ENCODE peak calls at places on chromosomes 5 and 9, in five cellular contexts. E, I, Y, F and W are unnamed samples.

GRCh38 chr9:128902351-128903078 is 18.3 kb upstream of the PHYHD1 start:
- DNase-seq in I (no peak), E (no peak), Y (no peak), F (no peak), W (no peak)

GRCh38 chr5:93336330-93337110 is 244.5 kb downstream of the NR2F1-AS1 start:
- DNase-seq in I (no peak), E (no peak), Y (no peak), F (no peak), W (no peak)

GRCh38 chr5:74127377-74128338 is 501.7 kb downstream of the ARHGEF28 start:
- DNase-seq in E (no peak), Y (peak), F (no peak), I (no peak), W (no peak)

GRCh38 chr9:116002624-116003023 is 151.0 kb upstream of the PAPPA start:
- DNase-seq in F (no peak), E (no peak), Y (no peak), I (no peak), W (no peak)

GRCh38 chr9:122095010-122095767 is 2.1 kb upstream of the TTLL11 start:
- DNase-seq in E (peak), Y (peak), F (no peak), I (peak), W (peak)

GRCh38 chr5:124342027-124342471 is 404.4 kb downstream of the ZNF608 start:
- DNase-seq in Y (no peak), I (no peak), E (peak), F (no peak), W (no peak)

GRCh38 chr5:16456103-16456832 is 9.3 kb downstream of the ZNF622 start:
- DNase-seq in E (peak), I (peak), F (no peak), Y (peak), W (no peak)

GRCh38 chr9:93005876-93006275 is 52.6 kb upstream of the SUSD3 start:
- DNase-seq in E (no peak), F (no peak), I (no peak), Y (no peak), W (no peak)

GRCh38 chr5:179128976-179129375 is 68.8 kb downstream of the ZNF354C start:
- DNase-seq in Y (no peak), F (no peak), E (no peak), I (no peak), W (no peak)

GRCh38 chr5:1962619-1963355 is 80.1 kb upstream of the IRX4 start:
- DNase-seq in Y (no peak), E (no peak), F (no peak), I (no peak), W (no peak)

GRCh38 chr5:5183192-5183699 is 43.1 kb downstream of the ADAMTS16 start:
- DNase-seq in I (no peak), Y (no peak), E (no peak), F (peak), W (peak)

GRCh38 chr9:4615251-4615650 is 46.8 kb upstream of the PLPP6 start:
- DNase-seq in E (peak), I (no peak), Y (no peak), F (no peak), W (no peak)

GRCh38 chr5:141382469-141383294 is at the start of gene PCDHGA7:
- DNase-seq in E (no peak), F (no peak), I (no peak), Y (peak), W (no peak)

GRCh38 chr5:72848474-72849428 is 32.3 kb downstream of the TNPO1 start:
- DNase-seq in F (no peak), I (peak), Y (peak), E (peak), W (no peak)

GRCh38 chr5:159844267-159844666 is 72.0 kb upstream of the ADRA1B start:
- DNase-seq in F (no peak), Y (no peak), E (no peak), I (no peak), W (no peak)

GRCh38 chr5:30324083-30324482 is 869.4 kb upstream of the CDH6 start:
- DNase-seq in E (no peak), I (no peak), F (no peak), Y (no peak), W (peak)

GRCh38 chr9:125757834-125758233 is 10.7 kb downstream of the PBX3 start:
- DNase-seq in F (no peak), E (no peak), Y (no peak), I (no peak), W (no peak)

GRCh38 chr5:96096724-96097123 is 135.1 kb upstream of the ELL2 start:
- DNase-seq in E (no peak), I (no peak), F (no peak), Y (no peak), W (no peak)

DNA sequence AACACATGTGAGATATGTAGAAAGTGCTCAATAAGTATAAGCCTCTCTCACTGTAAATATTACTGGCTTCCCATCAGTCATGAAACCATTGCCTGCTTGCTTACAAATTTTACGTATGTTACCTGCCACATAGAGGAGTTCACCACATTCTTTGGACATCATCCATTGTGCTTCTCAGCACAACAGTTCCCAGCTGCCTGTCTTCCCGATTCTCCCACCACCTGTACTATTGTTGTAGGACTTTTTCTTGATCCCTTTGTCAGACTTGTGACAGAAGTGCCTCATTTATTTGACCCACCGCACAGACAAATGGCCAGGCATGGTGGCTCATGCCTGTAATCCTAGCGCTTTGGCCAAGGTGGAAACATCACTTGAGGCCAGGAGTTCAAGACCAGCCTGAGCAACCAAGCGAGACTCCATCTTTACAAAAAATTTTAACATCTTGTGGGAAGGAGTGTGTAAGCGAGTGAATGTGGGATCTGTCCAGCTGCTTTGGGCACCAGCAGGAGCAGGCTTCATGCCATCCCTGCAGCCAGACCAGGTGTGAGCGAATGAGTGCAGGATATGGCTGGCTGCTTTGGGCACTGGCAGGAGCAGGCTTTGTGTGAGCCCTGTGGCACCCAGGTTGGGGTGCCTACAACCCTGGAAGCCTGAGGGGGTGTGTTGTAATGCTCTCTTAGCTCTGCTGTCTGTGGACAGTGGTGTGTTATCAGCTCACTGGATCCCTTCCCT is 139.9 kb upstream of the ELL2 start:
- DNase-seq in E (no peak), Y (no peak), F (no peak), I (no peak), W (no peak)
- H3K18ac ChIP-seq in E (no peak), Y (no peak), F (no peak), I (peak), W (no peak)

DNA sequence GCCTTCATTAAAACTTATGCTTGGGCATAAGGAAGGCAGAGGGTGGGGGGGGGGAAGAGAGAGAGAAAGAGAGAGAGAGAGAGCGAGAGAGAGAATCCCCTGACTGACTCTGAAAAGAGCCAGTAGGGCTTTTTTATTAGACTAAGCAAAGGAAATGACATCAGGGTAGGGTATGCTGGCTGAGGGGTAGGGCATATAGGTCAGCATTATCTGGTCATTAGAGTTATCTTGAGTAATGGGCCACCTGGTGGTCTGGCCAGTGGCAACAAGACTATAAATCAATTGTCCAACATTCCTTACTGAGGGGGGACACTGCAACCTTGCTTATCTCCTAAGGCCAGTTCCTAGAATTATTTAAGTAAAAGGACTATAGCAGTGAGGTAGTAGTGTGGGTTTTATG is 67.2 kb downstream of the TSSK1B start:
- DNase-seq in F (no peak), Y (no peak), E (no peak), I (no peak), W (no peak)
- H2BK12ac ChIP-seq in F (no peak), Y (no peak), E (no peak), I (no peak), W (no peak)

DNA sequence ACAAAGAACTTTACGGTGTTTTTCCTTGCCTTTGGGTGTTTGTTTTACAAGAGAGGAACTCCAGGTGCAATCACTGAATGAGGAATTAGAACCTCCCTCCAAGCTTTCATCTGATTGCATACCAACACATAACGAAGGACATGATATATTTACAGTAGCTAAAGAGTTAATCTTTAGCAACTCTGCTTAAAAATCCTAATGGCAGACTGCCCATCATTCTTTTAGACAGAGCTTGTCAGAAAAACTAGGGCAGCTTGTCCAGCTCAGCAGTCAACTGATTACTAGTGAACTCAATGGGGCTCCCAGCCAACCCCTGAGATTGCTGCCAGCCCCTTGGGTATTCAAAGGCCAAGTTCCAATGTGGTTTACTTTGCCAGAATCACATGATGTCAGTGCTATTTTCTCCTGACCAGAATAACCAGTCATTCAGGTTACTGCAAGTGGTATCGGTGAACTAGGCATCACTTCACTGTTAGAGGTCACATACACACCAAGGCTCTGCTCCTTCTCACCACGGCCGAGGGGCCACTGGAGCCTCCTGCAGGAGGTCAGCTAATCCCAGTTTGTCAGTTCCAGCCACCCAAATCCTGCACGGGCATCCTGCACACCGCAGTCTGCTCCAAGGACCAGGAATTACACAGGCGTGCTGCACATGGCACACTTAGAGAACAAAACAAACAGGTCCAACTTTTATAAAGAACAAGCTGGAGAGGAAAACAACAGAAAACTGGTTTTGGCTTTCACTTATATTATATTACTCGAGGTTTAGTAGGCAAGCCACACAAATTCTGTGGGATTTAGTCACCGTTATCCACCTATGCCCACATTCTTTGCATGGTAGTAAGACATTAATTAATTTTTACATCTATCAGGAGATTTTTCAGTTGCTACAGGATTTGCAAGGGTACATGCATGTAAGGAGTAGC is 62.5 kb downstream of the NFIB start:
- DNase-seq in E (peak), I (no peak), F (no peak), Y (peak), W (no peak)
- H3K18ac ChIP-seq in E (peak), I (no peak), F (peak), Y (no peak), W (no peak)

GRCh38 chr5:7586499-7586898 is 190.6 kb downstream of the ADCY2 start:
- DNase-seq in F (no peak), Y (no peak), I (no peak), E (no peak), W (no peak)
- H2BK12ac ChIP-seq in F (no peak), Y (no peak), I (no peak), E (no peak), W (no peak)